ENCODE peak calls at places on chromosomes 11 and 22, in nine cellular contexts. One of them, this sample, is unnamed.
A peak's percentile ranks its signal among the peaks of the same experiment; 100 is the strongest.

GRCh38 chr22:32795214-32795596 is 6.3 kb upstream of the TIMP3 start:
- DNase-seq in GOT3: no peak
- DNase-seq in GF-D8: no peak
- DNase-seq in activated naive CD8-positive, alpha-beta T cell treated with anti-CD3 and anti-CD28 coated beads, Interleukin-2, amount 50 U/mL, for 24 hours: no peak
- DNase-seq in hippocampal formation: no peak
- DNase-seq in AG10803: no peak
- DNase-seq in occipital lobe: no peak
- DNase-seq in pons: no peak
- DNase-seq in HL-60: no peak
- DNase-seq in this sample: no peak

GRCh38 chr11:60991457-60991856 is 20.0 kb downstream of the CD6 start:
- DNase-seq in GOT3: no peak
- DNase-seq in GF-D8: no peak
- DNase-seq in activated naive CD8-positive, alpha-beta T cell treated with anti-CD3 and anti-CD28 coated beads, Interleukin-2, amount 50 U/mL, for 24 hours: no peak
- DNase-seq in hippocampal formation: no peak
- DNase-seq in AG10803: no peak
- DNase-seq in occipital lobe: no peak
- DNase-seq in pons: no peak
- DNase-seq in HL-60: no peak
- DNase-seq in this sample: no peak

GRCh38 chr11:113261709-113262475 is 52.5 kb upstream of the TTC12 start:
- DNase-seq in GOT3: no peak
- DNase-seq in GF-D8: no peak
- DNase-seq in activated naive CD8-positive, alpha-beta T cell treated with anti-CD3 and anti-CD28 coated beads, Interleukin-2, amount 50 U/mL, for 24 hours: no peak
- DNase-seq in hippocampal formation: peak; percentile 29
- DNase-seq in AG10803: peak; percentile 50
- DNase-seq in occipital lobe: peak; percentile 50
- DNase-seq in pons: peak; percentile 77
- DNase-seq in HL-60: no peak
- DNase-seq in this sample: no peak

GRCh38 chr22:24289138-24289537 is 18.5 kb downstream of the SPECC1L start:
- DNase-seq in GOT3: no peak
- DNase-seq in GF-D8: no peak
- DNase-seq in activated naive CD8-positive, alpha-beta T cell treated with anti-CD3 and anti-CD28 coated beads, Interleukin-2, amount 50 U/mL, for 24 hours: no peak
- DNase-seq in hippocampal formation: no peak
- DNase-seq in AG10803: peak; percentile 98
- DNase-seq in occipital lobe: no peak
- DNase-seq in pons: no peak
- DNase-seq in HL-60: no peak
- DNase-seq in this sample: no peak

GRCh38 chr11:121071456-121072236 is 29.4 kb upstream of the TECTA start:
- DNase-seq in GOT3: no peak
- DNase-seq in GF-D8: peak; percentile 49
- DNase-seq in activated naive CD8-positive, alpha-beta T cell treated with anti-CD3 and anti-CD28 coated beads, Interleukin-2, amount 50 U/mL, for 24 hours: no peak
- DNase-seq in hippocampal formation: peak; percentile 29
- DNase-seq in AG10803: no peak
- DNase-seq in occipital lobe: peak; percentile 3
- DNase-seq in pons: peak; percentile 93
- DNase-seq in HL-60: no peak
- DNase-seq in this sample: no peak

GRCh38 chr11:66891849-66892660 is 35.2 kb downstream of the LRFN4 start:
- DNase-seq in GOT3: no peak
- DNase-seq in GF-D8: no peak
- DNase-seq in activated naive CD8-positive, alpha-beta T cell treated with anti-CD3 and anti-CD28 coated beads, Interleukin-2, amount 50 U/mL, for 24 hours: peak; percentile 57
- DNase-seq in hippocampal formation: no peak
- DNase-seq in AG10803: peak; percentile 88
- DNase-seq in occipital lobe: peak; percentile 59
- DNase-seq in pons: no peak
- DNase-seq in HL-60: peak; percentile 28
- DNase-seq in this sample: no peak

GRCh38 chr11:8814923-8815240 is 96.1 kb upstream of the AKIP1 start:
- DNase-seq in GOT3: no peak
- DNase-seq in GF-D8: no peak
- DNase-seq in activated naive CD8-positive, alpha-beta T cell treated with anti-CD3 and anti-CD28 coated beads, Interleukin-2, amount 50 U/mL, for 24 hours: no peak
- DNase-seq in hippocampal formation: no peak
- DNase-seq in AG10803: peak; percentile 77
- DNase-seq in occipital lobe: no peak
- DNase-seq in pons: no peak
- DNase-seq in HL-60: no peak
- DNase-seq in this sample: no peak

GRCh38 chr11:8906629-8907028 is 4.4 kb upstream of the AKIP1 start:
- DNase-seq in GOT3: no peak
- DNase-seq in GF-D8: no peak
- DNase-seq in activated naive CD8-positive, alpha-beta T cell treated with anti-CD3 and anti-CD28 coated beads, Interleukin-2, amount 50 U/mL, for 24 hours: no peak
- DNase-seq in hippocampal formation: no peak
- DNase-seq in AG10803: peak; percentile 76
- DNase-seq in occipital lobe: no peak
- DNase-seq in pons: no peak
- DNase-seq in HL-60: no peak
- DNase-seq in this sample: no peak

GRCh38 chr11:102451041-102451692 is 1.4 kb downstream of the TMEM123 start:
- DNase-seq in GOT3: no peak
- DNase-seq in GF-D8: no peak
- DNase-seq in activated naive CD8-positive, alpha-beta T cell treated with anti-CD3 and anti-CD28 coated beads, Interleukin-2, amount 50 U/mL, for 24 hours: no peak
- DNase-seq in hippocampal formation: no peak
- DNase-seq in AG10803: no peak
- DNase-seq in occipital lobe: no peak
- DNase-seq in pons: peak; percentile 75
- DNase-seq in HL-60: no peak
- DNase-seq in this sample: no peak

GRCh38 chr11:60899977-60900376 is 6.4 kb downstream of the PRPF19 start:
- DNase-seq in GOT3: no peak
- DNase-seq in GF-D8: no peak
- DNase-seq in activated naive CD8-positive, alpha-beta T cell treated with anti-CD3 and anti-CD28 coated beads, Interleukin-2, amount 50 U/mL, for 24 hours: no peak
- DNase-seq in hippocampal formation: no peak
- DNase-seq in AG10803: no peak
- DNase-seq in occipital lobe: no peak
- DNase-seq in pons: no peak
- DNase-seq in HL-60: no peak
- DNase-seq in this sample: no peak

GRCh38 chr11:1732421-1733008 is 17.9 kb downstream of the IFITM10 start:
- DNase-seq in GOT3: no peak
- DNase-seq in GF-D8: no peak
- DNase-seq in activated naive CD8-positive, alpha-beta T cell treated with anti-CD3 and anti-CD28 coated beads, Interleukin-2, amount 50 U/mL, for 24 hours: no peak
- DNase-seq in hippocampal formation: no peak
- DNase-seq in AG10803: no peak
- DNase-seq in occipital lobe: no peak
- DNase-seq in pons: no peak
- DNase-seq in HL-60: no peak
- DNase-seq in this sample: no peak

GRCh38 chr11:73201888-73202810 is 15.9 kb upstream of the P2RY2 start:
- DNase-seq in GOT3: no peak
- DNase-seq in GF-D8: no peak
- DNase-seq in activated naive CD8-positive, alpha-beta T cell treated with anti-CD3 and anti-CD28 coated beads, Interleukin-2, amount 50 U/mL, for 24 hours: no peak
- DNase-seq in hippocampal formation: no peak
- DNase-seq in AG10803: no peak
- DNase-seq in occipital lobe: no peak
- DNase-seq in pons: no peak
- DNase-seq in HL-60: no peak
- DNase-seq in this sample: no peak

GRCh38 chr11:115920087-115920461 is 415.9 kb upstream of the CADM1 start:
- DNase-seq in GOT3: no peak
- DNase-seq in GF-D8: no peak
- DNase-seq in activated naive CD8-positive, alpha-beta T cell treated with anti-CD3 and anti-CD28 coated beads, Interleukin-2, amount 50 U/mL, for 24 hours: no peak
- DNase-seq in hippocampal formation: no peak
- DNase-seq in AG10803: no peak
- DNase-seq in occipital lobe: no peak
- DNase-seq in pons: no peak
- DNase-seq in HL-60: no peak
- DNase-seq in this sample: no peak

GRCh38 chr11:8747173-8747572 is 64.6 kb downstream of the RPL27A start:
- DNase-seq in GOT3: no peak
- DNase-seq in GF-D8: no peak
- DNase-seq in activated naive CD8-positive, alpha-beta T cell treated with anti-CD3 and anti-CD28 coated beads, Interleukin-2, amount 50 U/mL, for 24 hours: no peak
- DNase-seq in hippocampal formation: no peak
- DNase-seq in AG10803: no peak
- DNase-seq in occipital lobe: no peak
- DNase-seq in pons: no peak
- DNase-seq in HL-60: no peak
- DNase-seq in this sample: no peak

GRCh38 chr11:35227551-35228341 is 88.8 kb downstream of the CD44 start:
- DNase-seq in GOT3: no peak
- DNase-seq in GF-D8: peak; percentile 27
- DNase-seq in activated naive CD8-positive, alpha-beta T cell treated with anti-CD3 and anti-CD28 coated beads, Interleukin-2, amount 50 U/mL, for 24 hours: no peak
- DNase-seq in hippocampal formation: no peak
- DNase-seq in AG10803: peak; percentile 51
- DNase-seq in occipital lobe: no peak
- DNase-seq in pons: peak; percentile 43
- DNase-seq in HL-60: peak; percentile 88
- DNase-seq in this sample: no peak

GRCh38 chr11:47184711-47185304 is 1.4 kb downstream of the PACSIN3 start:
- DNase-seq in GOT3: no peak
- DNase-seq in GF-D8: no peak
- DNase-seq in activated naive CD8-positive, alpha-beta T cell treated with anti-CD3 and anti-CD28 coated beads, Interleukin-2, amount 50 U/mL, for 24 hours: no peak
- DNase-seq in hippocampal formation: peak; percentile 78
- DNase-seq in AG10803: no peak
- DNase-seq in occipital lobe: peak; percentile 71
- DNase-seq in pons: peak; percentile 90
- DNase-seq in HL-60: no peak
- DNase-seq in this sample: peak; percentile 84

GRCh38 chr11:128336203-128336602 is 251.2 kb downstream of the ETS1 start:
- DNase-seq in GOT3: no peak
- DNase-seq in GF-D8: no peak
- DNase-seq in activated naive CD8-positive, alpha-beta T cell treated with anti-CD3 and anti-CD28 coated beads, Interleukin-2, amount 50 U/mL, for 24 hours: no peak
- DNase-seq in hippocampal formation: no peak
- DNase-seq in AG10803: peak; percentile 55
- DNase-seq in occipital lobe: no peak
- DNase-seq in pons: no peak
- DNase-seq in HL-60: no peak
- DNase-seq in this sample: no peak

GRCh38 chr22:48765595-48765994 is 1062.1 kb downstream of the BRD1 start:
- DNase-seq in GOT3: no peak
- DNase-seq in GF-D8: no peak
- DNase-seq in activated naive CD8-positive, alpha-beta T cell treated with anti-CD3 and anti-CD28 coated beads, Interleukin-2, amount 50 U/mL, for 24 hours: no peak
- DNase-seq in hippocampal formation: no peak
- DNase-seq in AG10803: no peak
- DNase-seq in occipital lobe: no peak
- DNase-seq in pons: no peak
- DNase-seq in HL-60: no peak
- DNase-seq in this sample: no peak

GRCh38 chr11:20311444-20311843 is 52.1 kb upstream of the HTATIP2 start:
- DNase-seq in GOT3: no peak
- DNase-seq in GF-D8: no peak
- DNase-seq in activated naive CD8-positive, alpha-beta T cell treated with anti-CD3 and anti-CD28 coated beads, Interleukin-2, amount 50 U/mL, for 24 hours: no peak
- DNase-seq in hippocampal formation: no peak
- DNase-seq in AG10803: no peak
- DNase-seq in occipital lobe: no peak
- DNase-seq in pons: no peak
- DNase-seq in HL-60: no peak
- DNase-seq in this sample: no peak

GRCh38 chr11:27468643-27469332 is 3.8 kb downstream of the LGR4 start:
- DNase-seq in GOT3: no peak
- DNase-seq in GF-D8: peak; percentile 33
- DNase-seq in activated naive CD8-positive, alpha-beta T cell treated with anti-CD3 and anti-CD28 coated beads, Interleukin-2, amount 50 U/mL, for 24 hours: no peak
- DNase-seq in hippocampal formation: no peak
- DNase-seq in AG10803: peak; percentile 72
- DNase-seq in occipital lobe: no peak
- DNase-seq in pons: no peak
- DNase-seq in HL-60: no peak
- DNase-seq in this sample: no peak

GRCh38 chr22:43925433-43926348 is 2.1 kb downstream of the PNPLA3 start:
- DNase-seq in GOT3: no peak
- DNase-seq in GF-D8: no peak
- DNase-seq in activated naive CD8-positive, alpha-beta T cell treated with anti-CD3 and anti-CD28 coated beads, Interleukin-2, amount 50 U/mL, for 24 hours: no peak
- DNase-seq in hippocampal formation: no peak
- DNase-seq in AG10803: no peak
- DNase-seq in occipital lobe: no peak
- DNase-seq in pons: peak; percentile 14
- DNase-seq in HL-60: no peak
- DNase-seq in this sample: no peak

GRCh38 chr11:86693501-86693900 is 21.1 kb upstream of the ME3 start:
- DNase-seq in GOT3: no peak
- DNase-seq in GF-D8: no peak
- DNase-seq in activated naive CD8-positive, alpha-beta T cell treated with anti-CD3 and anti-CD28 coated beads, Interleukin-2, amount 50 U/mL, for 24 hours: no peak
- DNase-seq in hippocampal formation: no peak
- DNase-seq in AG10803: no peak
- DNase-seq in occipital lobe: no peak
- DNase-seq in pons: no peak
- DNase-seq in HL-60: no peak
- DNase-seq in this sample: no peak

GRCh38 chr22:38313384-38313955 is 3.8 kb downstream of the CSNK1E start:
- DNase-seq in GOT3: peak; percentile 31
- DNase-seq in GF-D8: no peak
- DNase-seq in activated naive CD8-positive, alpha-beta T cell treated with anti-CD3 and anti-CD28 coated beads, Interleukin-2, amount 50 U/mL, for 24 hours: no peak
- DNase-seq in hippocampal formation: no peak
- DNase-seq in AG10803: peak; percentile 90
- DNase-seq in occipital lobe: no peak
- DNase-seq in pons: no peak
- DNase-seq in HL-60: no peak
- DNase-seq in this sample: no peak

GRCh38 chr11:61841636-61842332 is 13.7 kb downstream of the FADS2 start:
- DNase-seq in GOT3: no peak
- DNase-seq in GF-D8: no peak
- DNase-seq in activated naive CD8-positive, alpha-beta T cell treated with anti-CD3 and anti-CD28 coated beads, Interleukin-2, amount 50 U/mL, for 24 hours: no peak
- DNase-seq in hippocampal formation: no peak
- DNase-seq in AG10803: no peak
- DNase-seq in occipital lobe: no peak
- DNase-seq in pons: peak; percentile 51
- DNase-seq in HL-60: no peak
- DNase-seq in this sample: peak; percentile 58

GRCh38 chr11:112751312-112751711 is 209.9 kb upstream of the NCAM1 start:
- DNase-seq in GOT3: no peak
- DNase-seq in GF-D8: no peak
- DNase-seq in activated naive CD8-positive, alpha-beta T cell treated with anti-CD3 and anti-CD28 coated beads, Interleukin-2, amount 50 U/mL, for 24 hours: no peak
- DNase-seq in hippocampal formation: no peak
- DNase-seq in AG10803: no peak
- DNase-seq in occipital lobe: no peak
- DNase-seq in pons: no peak
- DNase-seq in HL-60: no peak
- DNase-seq in this sample: no peak

GRCh38 chr11:46836431-46836830 is 9.6 kb downstream of the CKAP5 start:
- DNase-seq in GOT3: no peak
- DNase-seq in GF-D8: no peak
- DNase-seq in activated naive CD8-positive, alpha-beta T cell treated with anti-CD3 and anti-CD28 coated beads, Interleukin-2, amount 50 U/mL, for 24 hours: no peak
- DNase-seq in hippocampal formation: no peak
- DNase-seq in AG10803: no peak
- DNase-seq in occipital lobe: no peak
- DNase-seq in pons: no peak
- DNase-seq in HL-60: no peak
- DNase-seq in this sample: no peak

GRCh38 chr11:101987370-101987769 is 59.9 kb upstream of the CFAP300 start:
- DNase-seq in GOT3: no peak
- DNase-seq in GF-D8: no peak
- DNase-seq in activated naive CD8-positive, alpha-beta T cell treated with anti-CD3 and anti-CD28 coated beads, Interleukin-2, amount 50 U/mL, for 24 hours: no peak
- DNase-seq in hippocampal formation: no peak
- DNase-seq in AG10803: no peak
- DNase-seq in occipital lobe: no peak
- DNase-seq in pons: no peak
- DNase-seq in HL-60: no peak
- DNase-seq in this sample: no peak

GRCh38 chr11:122309262-122309925 is 193.4 kb upstream of the BLID start:
- DNase-seq in GOT3: no peak
- DNase-seq in GF-D8: no peak
- DNase-seq in activated naive CD8-positive, alpha-beta T cell treated with anti-CD3 and anti-CD28 coated beads, Interleukin-2, amount 50 U/mL, for 24 hours: no peak
- DNase-seq in hippocampal formation: peak; percentile 67
- DNase-seq in AG10803: no peak
- DNase-seq in occipital lobe: peak; percentile 57
- DNase-seq in pons: peak; percentile 80
- DNase-seq in HL-60: no peak
- DNase-seq in this sample: peak; percentile 55

GRCh38 chr11:33324211-33324985 is 67.2 kb downstream of the HIPK3 start:
- DNase-seq in GOT3: no peak
- DNase-seq in GF-D8: peak; percentile 54
- DNase-seq in activated naive CD8-positive, alpha-beta T cell treated with anti-CD3 and anti-CD28 coated beads, Interleukin-2, amount 50 U/mL, for 24 hours: no peak
- DNase-seq in hippocampal formation: no peak
- DNase-seq in AG10803: no peak
- DNase-seq in occipital lobe: no peak
- DNase-seq in pons: no peak
- DNase-seq in HL-60: peak; percentile 58
- DNase-seq in this sample: no peak

GRCh38 chr22:29523761-29524160 is 29.8 kb downstream of the THOC5 start:
- DNase-seq in GOT3: no peak
- DNase-seq in GF-D8: no peak
- DNase-seq in activated naive CD8-positive, alpha-beta T cell treated with anti-CD3 and anti-CD28 coated beads, Interleukin-2, amount 50 U/mL, for 24 hours: no peak
- DNase-seq in hippocampal formation: no peak
- DNase-seq in AG10803: no peak
- DNase-seq in occipital lobe: no peak
- DNase-seq in pons: no peak
- DNase-seq in HL-60: no peak
- DNase-seq in this sample: no peak

GRCh38 chr11:120001161-120002135 is 136.5 kb downstream of the TRIM29 start:
- DNase-seq in GOT3: no peak
- DNase-seq in GF-D8: no peak
- DNase-seq in activated naive CD8-positive, alpha-beta T cell treated with anti-CD3 and anti-CD28 coated beads, Interleukin-2, amount 50 U/mL, for 24 hours: no peak
- DNase-seq in hippocampal formation: peak; percentile 34
- DNase-seq in AG10803: no peak
- DNase-seq in occipital lobe: no peak
- DNase-seq in pons: peak; percentile 77
- DNase-seq in HL-60: no peak
- DNase-seq in this sample: no peak